ENCODE peak calls at places on chromosomes 13 and 19, in nine cellular contexts. G, B, T, Y, S, K, D, F and O are unnamed samples.

GRCh38 chr19:28710278-28710677 is 502.7 kb downstream of the UQCRFS1 start:
- DNase-seq in Y (no peak), G (peak; percentile 6), F (peak; percentile 74), D (peak; percentile 66), B (peak; percentile 6), S (no peak), K (no peak), T (no peak), O (no peak)

GRCh38 chr13:42110410-42111155 is 62.1 kb downstream of the DGKH start:
- DNase-seq in B (peak; percentile 43), S (peak; percentile 34), Y (peak; percentile 42), G (peak; percentile 53), D (peak; percentile 12), T (no peak), F (peak; percentile 83), K (no peak), O (peak; percentile 21)

GRCh38 chr13:113123226-113124150 is 889 bp downstream of the F10 start:
- DNase-seq in T (no peak), G (no peak), B (no peak), K (no peak), S (no peak), D (no peak), F (no peak), Y (no peak), O (no peak)

GRCh38 chr13:95261956-95262355 is 39.3 kb downstream of the ABCC4 start:
- DNase-seq in D (no peak), T (no peak), S (no peak), K (no peak), G (no peak), B (no peak), F (no peak), Y (no peak), O (no peak)

GRCh38 chr13:55000043-55000442 is 1971.4 kb downstream of the OLFM4 start:
- DNase-seq in T (no peak), K (no peak), D (no peak), S (no peak), B (no peak), G (no peak), F (no peak), Y (no peak), O (no peak)

GRCh38 chr13:49347650-49348385 is 96.0 kb downstream of the CAB39L start:
- DNase-seq in B (no peak), F (no peak), G (no peak), T (no peak), Y (peak; percentile 73), S (no peak), D (no peak), K (no peak), O (no peak)

GRCh38 chr13:28528848-28529247 is 33.9 kb upstream of the FLT1 start:
- DNase-seq in T (no peak), S (no peak), B (no peak), G (no peak), D (no peak), Y (no peak), K (no peak), F (no peak), O (no peak)

GRCh38 chr19:996051-996838 is 4.0 kb upstream of the GRIN3B start:
- DNase-seq in T (no peak), F (peak; percentile 37), Y (peak; percentile 27), D (peak; percentile 33), K (no peak), B (peak; percentile 74), S (no peak), G (no peak), O (peak; percentile 63)

GRCh38 chr19:5131031-5131865 is 162.3 kb downstream of the KDM4B start:
- DNase-seq in T (no peak), B (peak; percentile 33), S (no peak), K (no peak), G (no peak), Y (no peak), D (no peak), F (no peak), O (no peak)

GRCh38 chr13:26133851-26134250 is 82.0 kb upstream of the SHISA2 start:
- DNase-seq in F (no peak), K (no peak), T (no peak), B (no peak), G (no peak), Y (no peak), D (no peak), S (no peak), O (no peak)

GRCh38 chr13:29677627-29678026 is 82.1 kb upstream of the SLC7A1 start:
- DNase-seq in Y (peak; percentile 79), G (no peak), T (no peak), K (no peak), D (no peak), S (no peak), B (no peak), F (no peak), O (no peak)

GRCh38 chr19:28199323-28199722 is 1013.6 kb downstream of the UQCRFS1 start:
- DNase-seq in S (no peak), G (no peak), B (no peak), K (no peak), Y (no peak), D (no peak), F (no peak), T (no peak), O (no peak)

GRCh38 chr13:78977311-78977710 is 318.4 kb upstream of the OBI1 start:
- DNase-seq in Y (no peak), G (no peak), D (no peak), S (no peak), F (no peak), T (no peak), B (no peak), K (no peak), O (no peak)

GRCh38 chr19:38544569-38545315 is 73.0 kb downstream of the MAP4K1 start:
- DNase-seq in F (no peak), D (no peak), T (no peak), S (no peak), B (no peak), K (no peak), G (peak; percentile 5), Y (no peak), O (no peak)

GRCh38 chr19:5789886-5790572 is 934 bp downstream of the DUS3L start:
- DNase-seq in B (no peak), K (no peak), S (no peak), Y (peak; percentile 68), F (no peak), T (no peak), D (no peak), G (no peak), O (no peak)

GRCh38 chr13:75480691-75481175 is 1.2 kb downstream of the TBC1D4 start:
- DNase-seq in G (no peak), D (peak; percentile 30), Y (no peak), K (no peak), T (no peak), B (peak; percentile 20), F (peak; percentile 55), S (peak; percentile 44), O (no peak)

GRCh38 chr19:15469513-15470297 is 5.4 kb upstream of the RASAL3 start:
- DNase-seq in D (no peak), T (no peak), F (no peak), S (no peak), G (no peak), Y (no peak), K (no peak), B (no peak), O (peak; percentile 36)

GRCh38 chr19:13055213-13056051 is 47.2 kb downstream of the LYL1 start:
- DNase-seq in Y (no peak), S (peak; percentile 78), G (peak; percentile 77), B (no peak), F (peak; percentile 97), T (peak; percentile 50), D (no peak), K (no peak), O (no peak)

GRCh38 chr19:42285988-42286348 is 16.0 kb upstream of the PRR19 start:
- DNase-seq in Y (no peak), D (no peak), F (no peak), K (no peak), G (no peak), B (no peak), T (no peak), S (no peak), O (no peak)

GRCh38 chr13:21018220-21018619 is 43.2 kb downstream of the LATS2 start:
- DNase-seq in K (no peak), D (no peak), S (no peak), G (no peak), Y (no peak), F (no peak), T (no peak), B (no peak), O (no peak)

GRCh38 chr13:42574011-42574410 is at the start of gene TNFSF11:
- DNase-seq in D (no peak), T (no peak), B (peak; percentile 28), G (no peak), K (no peak), F (no peak), Y (no peak), S (no peak), O (no peak)

GRCh38 chr19:15166700-15167099 is 34.1 kb downstream of the NOTCH3 start:
- DNase-seq in K (no peak), Y (no peak), B (no peak), F (no peak), G (no peak), S (no peak), T (no peak), D (no peak), O (no peak)

GRCh38 chr13:100627142-100627541 is 38.6 kb upstream of the GGACT start:
- DNase-seq in T (no peak), B (no peak), F (no peak), K (no peak), G (no peak), D (no peak), S (no peak), Y (no peak), O (no peak)

GRCh38 chr13:77555246-77555645 is 19.7 kb downstream of the SCEL start:
- DNase-seq in K (no peak), B (no peak), T (no peak), S (no peak), D (no peak), G (no peak), F (no peak), Y (no peak), O (no peak)